ENCODE peak calls at places on chromosomes 13 and 19, in seven cellular contexts. E, K, X, M, R, S and D are unnamed samples.

GRCh38 chr19:897442-898039 is 4.3 kb downstream of the RNU6-9 start:
- DNase-seq in M (no peak), E (no peak), X (no peak), K (peak), R (no peak), S (no peak), D (peak)

GRCh38 chr19:35767288-35768081 is 7.9 kb upstream of the ARHGAP33 start:
- DNase-seq in X (no peak), S (no peak), K (no peak), E (no peak), M (no peak), R (peak), D (peak)

GRCh38 chr19:45159971-45160324 is 834 bp downstream of the NKPD1 start:
- DNase-seq in E (no peak), S (no peak), X (no peak), M (no peak), R (no peak), K (no peak), D (no peak)

GRCh38 chr19:47765522-47766358 is 12.8 kb upstream of the SELENOW start:
- DNase-seq in X (peak), M (peak), E (no peak), K (peak), R (peak), S (no peak), D (peak)

GRCh38 chr19:1657632-1658445 is 5.4 kb upstream of the TCF3 start:
- DNase-seq in M (no peak), K (no peak), S (no peak), E (no peak), X (no peak), R (no peak), D (peak)

GRCh38 chr13:85586422-85586831 is 212.8 kb downstream of the SLITRK6 start:
- DNase-seq in E (no peak), X (peak), R (no peak), K (peak), M (peak), S (no peak), D (no peak)

GRCh38 chr13:20995245-20995829 is 66.0 kb downstream of the LATS2 start:
- DNase-seq in E (no peak), S (no peak), M (no peak), K (no peak), R (no peak), X (no peak), D (peak)

GRCh38 chr19:5947435-5947834 is 30.5 kb downstream of the RANBP3 start:
- DNase-seq in S (no peak), X (peak), M (peak), R (no peak), K (peak), E (no peak), D (no peak)

GRCh38 chr13:26895081-26895807 is 134.7 kb upstream of the GPR12 start:
- DNase-seq in M (no peak), K (no peak), S (no peak), R (peak), E (no peak), X (no peak), D (peak)

DNA sequence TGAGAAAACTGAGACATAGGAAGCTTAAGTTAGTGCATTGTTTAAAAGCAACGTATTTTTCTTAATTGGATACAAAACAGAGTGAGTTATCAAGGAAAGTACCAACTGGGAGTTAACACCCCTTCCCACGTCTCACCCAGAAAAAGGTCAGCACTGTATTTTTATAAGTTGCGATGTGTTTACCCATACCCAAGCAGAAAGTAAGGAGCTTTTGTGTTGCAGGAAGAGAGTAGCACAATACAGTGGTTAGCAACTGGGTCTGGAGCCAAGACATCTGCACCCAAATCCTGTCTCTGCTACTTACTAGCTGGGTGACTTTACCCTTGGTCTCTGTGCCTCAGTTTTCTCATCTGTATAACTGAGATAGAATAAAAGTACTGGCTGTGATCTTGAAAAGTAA is 34.3 kb downstream of the FAM216B start:
- DNase-seq in E (no peak), X (no peak), R (no peak), K (no peak), S (no peak), M (peak), D (no peak)
- H2AK5ac ChIP-seq in E (no peak), X (no peak), R (no peak), K (no peak), S (no peak), M (peak), D (no peak)

GRCh38 chr13:35761440-35762252 is 285.2 kb upstream of the MAB21L1 start:
- DNase-seq in M (no peak), K (no peak), X (no peak), R (no peak), E (no peak), S (no peak), D (no peak)

GRCh38 chr13:35763805-35764170 is 287.3 kb upstream of the MAB21L1 start:
- DNase-seq in K (no peak), E (no peak), X (no peak), M (no peak), S (no peak), R (no peak), D (no peak)

GRCh38 chr13:35765387-35765786 is 288.9 kb upstream of the MAB21L1 start:
- DNase-seq in X (no peak), E (no peak), S (no peak), K (no peak), M (no peak), R (peak), D (no peak)

GRCh38 chr13:35764359-35765015 is 288.0 kb upstream of the MAB21L1 start:
- DNase-seq in X (no peak), R (no peak), S (no peak), K (no peak), M (no peak), E (no peak), D (no peak)

DNA sequence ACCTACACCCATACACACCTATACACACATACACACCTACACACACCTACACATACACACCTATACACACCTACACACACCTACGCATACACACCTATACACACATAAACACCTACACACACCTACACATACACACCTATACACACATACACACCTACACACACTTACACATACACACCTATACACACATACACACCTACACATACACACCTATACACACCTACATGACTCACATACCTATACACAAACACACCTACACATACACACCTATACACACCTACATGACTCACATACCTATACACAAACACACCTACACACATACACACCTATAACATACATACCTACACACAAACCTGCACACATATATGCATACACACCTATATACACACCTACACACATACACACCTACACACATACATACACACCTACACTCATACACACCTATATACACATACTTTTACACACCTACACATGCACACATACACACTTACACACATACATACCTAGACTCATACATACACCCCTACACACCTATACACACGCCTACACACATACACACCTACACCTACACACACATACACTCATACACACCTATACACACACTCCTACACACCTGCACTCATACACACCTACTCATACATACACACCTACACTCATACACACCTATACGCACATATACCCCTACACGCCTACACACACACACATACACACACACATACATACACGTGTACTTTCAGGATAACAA is 286.7 kb upstream of the MAB21L1 start:
- DNase-seq in X (no peak), E (no peak), S (no peak), K (no peak), R (no peak), M (no peak), D (no peak)
- H2AK5ac ChIP-seq in X (no peak), E (no peak), S (peak), K (no peak), R (no peak), M (no peak), D (no peak)

DNA sequence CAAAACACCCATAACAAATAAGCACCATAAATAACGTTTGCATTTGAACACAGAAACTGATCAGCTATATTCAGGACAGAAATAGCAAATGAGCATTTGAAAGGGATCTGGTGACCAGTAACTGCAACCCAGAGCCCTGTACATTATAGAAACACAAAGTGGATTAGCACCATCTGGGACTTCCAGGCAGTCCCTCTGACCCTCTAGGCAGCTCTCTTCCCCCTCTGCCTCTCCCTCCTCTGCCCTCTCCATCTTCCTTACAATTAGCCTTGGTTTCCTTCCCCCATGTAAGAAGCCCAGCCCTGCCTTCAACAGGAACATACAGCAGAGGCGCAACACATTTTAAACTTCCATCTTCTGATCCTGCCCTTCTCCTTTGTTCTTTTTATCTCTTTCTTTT is 215.0 kb downstream of the DCLK1 start:
- DNase-seq in M (no peak), R (no peak), K (no peak), X (no peak), E (no peak), S (no peak), D (no peak)
- H2AK5ac ChIP-seq in M (no peak), R (no peak), K (no peak), X (no peak), E (no peak), S (no peak), D (no peak)

GRCh38 chr13:111855016-111855590 is 211.8 kb upstream of the SOX1 start:
- DNase-seq in K (no peak), E (no peak), M (no peak), R (no peak), S (no peak), X (no peak), D (no peak)
- H2AK5ac ChIP-seq in K (no peak), E (peak), M (no peak), R (no peak), S (no peak), X (no peak), D (no peak)

DNA sequence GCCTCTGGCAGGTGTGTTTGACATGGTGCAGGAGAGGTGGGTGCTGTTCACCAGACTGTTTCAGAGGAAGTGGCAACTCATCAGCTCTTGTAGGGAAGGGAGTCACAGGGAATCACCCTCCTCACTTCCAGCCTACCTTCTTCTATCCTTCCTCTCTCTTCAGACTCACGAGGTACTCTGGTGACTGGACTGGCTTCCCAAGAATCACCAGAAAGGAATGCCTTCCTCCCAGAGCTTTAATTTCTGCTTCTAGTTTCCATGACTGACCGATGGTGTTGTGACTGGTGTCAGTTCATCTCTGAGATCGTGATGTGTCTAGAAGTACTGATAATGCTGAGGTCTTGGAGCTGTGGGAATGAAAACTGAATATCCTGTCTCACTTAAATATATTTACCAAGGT is 247.3 kb downstream of the KCTD12 start:
- DNase-seq in X (no peak), R (no peak), S (no peak), M (peak), E (no peak), K (no peak), D (no peak)
- H2AK5ac ChIP-seq in X (no peak), R (no peak), S (no peak), M (no peak), E (no peak), K (no peak), D (no peak)